ENCODE peak calls at places on chromosomes 4 and X, in six cellular contexts. L is dorsolateral prefrontal cortex, W is suprapubic skin, D is astrocyte of the spinal cord, G is IMR-90, R is AG04450. Y is an unnamed sample.

GRCh38 chr4:121041307-121042090 is 30.8 kb downstream of the NDNF start:
- DNase-seq in L (no peak), W (no peak), D (no peak), G (no peak), R (no peak), Y (no peak)

GRCh38 chr4:146333895-146334262 is 119.5 kb downstream of the REELD1 start:
- DNase-seq in L (no peak), W (no peak), D (no peak), G (no peak), R (no peak), Y (no peak)

GRCh38 chr4:108917255-108917654 is 154.4 kb upstream of the ETNPPL start:
- DNase-seq in L (no peak), W (no peak), D (no peak), G (no peak), R (no peak), Y (no peak)

GRCh38 chrX:46279925-46280313 is 265.3 kb downstream of the ZNF674 start:
- DNase-seq in L (no peak), W (no peak), D (no peak), G (peak), R (no peak), Y (no peak)

GRCh38 chr4:24471623-24472510 is 112.5 kb downstream of the DHX15 start:
- DNase-seq in L (no peak), W (no peak), D (peak), G (no peak), R (no peak), Y (no peak)

GRCh38 chrX:50581405-50581804 is 110.8 kb upstream of the DGKK start:
- DNase-seq in L (no peak), W (no peak), D (no peak), G (no peak), R (no peak), Y (no peak)

GRCh38 chr4:108115168-108115526 is 53.6 kb downstream of the LEF1 start:
- DNase-seq in L (no peak), W (no peak), D (no peak), G (no peak), R (no peak), Y (no peak)

GRCh38 chr4:84535901-84536300 is 36.8 kb upstream of the NKX6-1 start:
- DNase-seq in L (no peak), W (no peak), D (no peak), G (no peak), R (no peak), Y (no peak)

GRCh38 chr4:37434469-37434868 is 189.9 kb downstream of the NWD2 start:
- DNase-seq in L (no peak), W (no peak), D (no peak), G (peak), R (no peak), Y (no peak)

GRCh38 chrX:58025979-58026378 is 115.7 kb upstream of the ZXDA start:
- DNase-seq in L (no peak), W (no peak), D (no peak), G (peak), R (no peak), Y (no peak)

GRCh38 chrX:40172169-40172979 is 74.6 kb upstream of the BCOR start:
- DNase-seq in L (no peak), W (no peak), D (peak), G (peak), R (no peak), Y (no peak)

GRCh38 chr4:145132521-145133098 is 34.5 kb downstream of the ABCE1 start:
- DNase-seq in L (no peak), W (no peak), D (peak), G (peak), R (no peak), Y (no peak)

GRCh38 chrX:42531431-42531830 is 246.5 kb downstream of the PPP1R2C start:
- DNase-seq in L (no peak), W (no peak), D (no peak), G (no peak), R (no peak), Y (no peak)

GRCh38 chr4:53196872-53197759 is 168.7 kb downstream of the SCFD2 start:
- DNase-seq in L (no peak), W (no peak), D (peak), G (peak), R (peak), Y (no peak)

GRCh38 chrX:74297766-74298165 is 6.2 kb upstream of the ZCCHC13 start:
- DNase-seq in L (no peak), W (no peak), D (no peak), G (no peak), R (no peak), Y (no peak)
- TF ChIP-seq CTCF in L (no peak), W (no peak), D (no peak), G (no peak), R (no peak), Y (no peak)

GRCh38 chrX:144896323-144896722 is 351.0 kb upstream of the SPANXN1 start:
- DNase-seq in L (no peak), W (no peak), D (no peak), G (no peak), R (no peak), Y (no peak)
- TF ChIP-seq CTCF in L (peak), W (no peak), D (no peak), G (peak), R (no peak), Y (no peak)

DNA sequence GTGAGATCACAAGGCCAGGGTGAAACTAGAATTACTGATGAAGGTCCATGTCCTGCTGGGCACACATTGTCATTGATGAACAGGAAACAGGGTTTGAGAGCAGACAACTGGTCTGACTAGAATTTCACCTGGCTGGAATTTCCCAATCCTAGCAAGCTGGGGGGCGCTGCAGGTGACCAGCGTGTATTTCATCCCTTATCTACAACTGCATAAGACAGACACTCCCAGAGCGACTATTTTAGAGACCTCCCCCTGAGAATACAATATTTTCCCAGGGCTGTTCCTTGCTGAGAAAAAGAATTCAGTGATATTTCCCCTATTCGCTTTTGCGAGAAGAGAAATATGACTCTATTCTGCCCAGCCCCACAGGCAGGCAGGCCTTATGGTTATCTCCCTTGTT is 432.6 kb upstream of the GALNT7 start:
- DNase-seq in L (no peak), W (no peak), D (no peak), G (no peak), R (no peak), Y (no peak)
- TF ChIP-seq CTCF in L (no peak), W (no peak), D (no peak), G (no peak), R (no peak), Y (no peak)

GRCh38 chr4:15848191-15848842 is 70.2 kb downstream of the CD38 start:
- DNase-seq in L (no peak), W (no peak), D (peak), G (no peak), R (no peak), Y (no peak)
- TF ChIP-seq CTCF in L (no peak), W (no peak), D (no peak), G (no peak), R (no peak), Y (no peak)

DNA sequence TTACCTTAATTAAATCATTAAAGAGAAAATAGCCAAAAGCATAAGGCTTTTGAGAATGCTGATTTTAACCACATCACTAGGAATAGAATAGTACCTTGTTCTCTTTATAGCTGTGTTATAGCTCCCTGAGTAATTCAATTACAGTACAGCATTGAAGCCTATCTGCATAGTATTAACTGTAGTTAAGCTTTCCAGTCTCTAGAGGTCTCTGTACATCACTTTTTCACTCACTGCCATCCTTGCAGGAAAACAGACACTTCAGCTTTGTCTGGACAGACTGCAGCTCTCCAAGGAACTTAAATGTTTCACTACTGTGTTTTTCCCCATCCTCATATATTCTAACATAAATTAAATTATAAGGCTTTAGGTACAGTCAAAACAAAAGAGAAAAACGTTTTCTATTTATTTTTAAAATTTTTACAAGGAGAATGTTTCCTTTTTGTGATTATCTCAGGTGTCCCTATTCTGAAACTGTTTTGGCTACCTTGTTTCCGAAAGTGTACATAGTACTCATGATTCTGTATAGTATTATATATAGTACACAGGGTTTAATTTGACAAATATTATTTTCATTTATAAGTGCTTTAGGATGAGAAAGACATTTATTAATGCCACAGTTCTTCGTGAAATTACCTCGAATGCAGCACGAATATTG is 407.9 kb downstream of the PCDH18 start:
- DNase-seq in L (no peak), W (no peak), D (peak), G (peak), R (peak), Y (no peak)
- TF ChIP-seq CTCF in L (peak), W (peak), D (peak), G (peak), R (peak), Y (no peak)